ENCODE peak calls at places on chromosomes 16 and 17, in five cellular contexts. K, V, A, U and Z are unnamed samples.

GRCh38 chr16:50802000-50802399 is 60.1 kb downstream of the CYLD start:
- DNase-seq in V (peak), U (no peak), A (no peak), K (no peak), Z (no peak)

GRCh38 chr16:68901910-68902309 is 58.6 kb downstream of the TANGO6 start:
- DNase-seq in U (no peak), K (no peak), V (peak), A (no peak), Z (no peak)

GRCh38 chr17:49029841-49030240 is 32.7 kb downstream of the IGF2BP1 start:
- DNase-seq in A (no peak), V (no peak), K (no peak), U (no peak), Z (no peak)

GRCh38 chr16:88936008-88936912 is 40.7 kb downstream of the CBFA2T3 start:
- DNase-seq in V (no peak), A (no peak), U (peak), K (peak), Z (peak)

GRCh38 chr17:43401293-43401692 is 2.5 kb downstream of the ARL4D start:
- DNase-seq in V (peak), U (no peak), K (no peak), A (peak), Z (peak)

GRCh38 chr17:46851029-46851741 is at the start of gene WNT9B:
- DNase-seq in U (no peak), A (peak), K (no peak), V (no peak), Z (peak)

GRCh38 chr16:67177743-67178699 is 5.7 kb downstream of the MATCAP1 start:
- DNase-seq in K (peak), U (peak), A (peak), V (no peak), Z (peak)

GRCh38 chr17:42459256-42459982 is 741 bp downstream of the ATP6V0A1 start:
- DNase-seq in K (peak), U (peak), V (no peak), A (peak), Z (peak)

GRCh38 chr17:43601280-43602050 is 55.3 kb upstream of the ETV4 start:
- DNase-seq in K (no peak), V (no peak), A (no peak), U (no peak), Z (no peak)

GRCh38 chr17:42424991-42425610 is 2.0 kb upstream of the CAVIN1 start:
- DNase-seq in A (no peak), V (no peak), U (no peak), K (no peak), Z (no peak)

GRCh38 chr17:45648642-45649041 is 135.5 kb upstream of the CRHR1 start:
- DNase-seq in A (no peak), U (peak), V (no peak), K (no peak), Z (peak)

GRCh38 chr16:79278506-79278905 is 322.0 kb downstream of the MAF start:
- DNase-seq in V (no peak), K (no peak), A (no peak), U (peak), Z (no peak)

GRCh38 chr17:17128476-17129075 is 77.6 kb downstream of the PLD6 start:
- DNase-seq in U (no peak), K (peak), A (no peak), V (no peak), Z (no peak)

GRCh38 chr16:2968368-2968737 is 795 bp upstream of the PAQR4 start:
- DNase-seq in A (no peak), V (no peak), U (no peak), K (peak), Z (no peak)

GRCh38 chr16:54936086-54936978 is 5.7 kb downstream of the IRX5 start:
- DNase-seq in A (no peak), U (peak), K (no peak), V (no peak), Z (no peak)

GRCh38 chr16:64356267-64356666 is 765.6 kb downstream of the CDH11 start:
- DNase-seq in K (no peak), A (no peak), U (no peak), V (peak), Z (no peak)

GRCh38 chr16:75116081-75116910 is at the start of gene LDHD:
- DNase-seq in A (peak), K (peak), U (no peak), V (no peak), Z (peak)

GRCh38 chr16:2500937-2501750 is 12.6 kb upstream of the ATP6V0C start:
- DNase-seq in A (peak), K (peak), V (no peak), U (peak), Z (peak)

GRCh38 chr17:29586676-29587469 is 2.6 kb downstream of the GIT1 start:
- DNase-seq in K (peak), V (no peak), U (peak), A (no peak), Z (no peak)

GRCh38 chr16:2252806-2253148 is 1.4 kb upstream of the ECI1 start:
- DNase-seq in K (peak), A (no peak), V (no peak), U (no peak), Z (no peak)

GRCh38 chr16:48276102-48276501 is 28.8 kb upstream of the ABCC11 start:
- DNase-seq in K (no peak), V (no peak), A (no peak), U (no peak), Z (no peak)

GRCh38 chr17:33520404-33521032 is 227.4 kb upstream of the ASIC2 start:
- DNase-seq in K (peak), U (peak), A (peak), V (no peak), Z (peak)

GRCh38 chr17:76732734-76733617 is 4.2 kb downstream of the SRSF2 start:
- DNase-seq in K (no peak), U (no peak), V (no peak), A (no peak), Z (no peak)

GRCh38 chr17:76014100-76014924 is 12.8 kb downstream of the EVPL start:
- DNase-seq in K (peak), A (peak), U (peak), V (no peak), Z (peak)

GRCh38 chr17:29714146-29714545 is 91.4 kb upstream of the CORO6 start:
- DNase-seq in A (no peak), V (no peak), U (no peak), K (no peak), Z (no peak)

GRCh38 chr16:9238346-9238745 is 146.9 kb downstream of the HAPSTR1 start:
- DNase-seq in V (no peak), U (no peak), K (no peak), A (no peak), Z (no peak)

GRCh38 chr16:20899503-20900298 is 457 bp downstream of the DCUN1D3 start:
- DNase-seq in V (no peak), A (no peak), U (no peak), K (peak), Z (peak)

GRCh38 chr17:76414334-76415295 is 30.2 kb downstream of the SPHK1 start:
- DNase-seq in U (no peak), A (peak), K (no peak), V (no peak), Z (no peak)

GRCh38 chr17:42531455-42532354 is 4.3 kb upstream of the NAGLU start:
- DNase-seq in A (peak), U (peak), V (no peak), K (peak), Z (peak)

GRCh38 chr17:64253470-64253869 is 9.6 kb downstream of the TEX2 start:
- DNase-seq in A (no peak), U (no peak), K (no peak), V (no peak), Z (no peak)

GRCh38 chr16:24754543-24754942 is 25.1 kb downstream of the TNRC6A start:
- DNase-seq in K (no peak), A (no peak), U (no peak), V (no peak), Z (no peak)

GRCh38 chr16:24761526-24761925 is 32.1 kb downstream of the TNRC6A start:
- DNase-seq in V (no peak), A (no peak), K (no peak), U (no peak), Z (no peak)

GRCh38 chr16:24758986-24759385 is 29.5 kb downstream of the TNRC6A start:
- DNase-seq in K (no peak), U (no peak), V (no peak), A (no peak), Z (no peak)

GRCh38 chr16:24755201-24755874 is 25.9 kb downstream of the TNRC6A start:
- DNase-seq in V (no peak), A (no peak), K (no peak), U (no peak), Z (no peak)

DNA sequence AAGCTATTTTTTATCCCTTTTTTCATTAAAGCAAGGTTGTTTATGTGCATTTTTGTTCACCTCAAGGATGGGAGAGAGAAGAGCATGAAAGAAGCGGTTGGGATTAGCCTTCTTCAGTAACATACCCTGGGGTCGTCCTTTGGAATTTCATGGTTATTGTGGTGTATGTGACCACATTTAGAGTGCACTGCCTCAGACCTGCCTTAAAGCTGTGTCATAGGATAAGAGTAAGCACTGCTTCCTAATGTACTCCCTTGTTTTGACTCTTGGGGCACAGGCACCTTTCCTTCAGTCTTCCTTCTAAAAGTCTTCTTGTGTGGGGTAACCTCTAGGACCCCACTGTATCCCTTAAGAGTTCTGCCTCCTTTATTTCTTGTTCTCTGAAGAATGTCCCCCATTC is 28.9 kb downstream of the TNRC6A start:
- DNase-seq in U (no peak), A (no peak), V (no peak), K (no peak), Z (no peak)
- TF ChIP-seq CTCF in U (no peak), A (no peak), V (no peak), K (no peak), Z (no peak)

GRCh38 chr17:50472286-50472685 is 3.6 kb upstream of the CHAD start:
- DNase-seq in U (no peak), V (no peak), A (no peak), K (peak), Z (no peak)

GRCh38 chr17:50476545-50477315 is 1.9 kb upstream of the RSAD1 start:
- DNase-seq in V (no peak), U (no peak), A (no peak), K (peak), Z (no peak)

GRCh38 chr17:50473901-50474300 is 4.8 kb upstream of the RSAD1 start:
- DNase-seq in U (no peak), V (no peak), A (no peak), K (peak), Z (no peak)

GRCh38 chr17:50475362-50475761 is 3.3 kb upstream of the RSAD1 start:
- DNase-seq in K (peak), U (no peak), V (no peak), A (no peak), Z (no peak)

GRCh38 chr17:50474523-50474922 is 4.1 kb upstream of the RSAD1 start:
- DNase-seq in U (no peak), K (peak), A (no peak), V (no peak), Z (no peak)
- TF ChIP-seq CTCF in U (no peak), K (no peak), A (no peak), V (no peak), Z (no peak)

GRCh38 chr16:24537474-24538337 is 1.7 kb upstream of the RBBP6 start:
- DNase-seq in U (peak), A (no peak), K (no peak), V (no peak), Z (no peak)

GRCh38 chr16:24539295-24539849 is at the start of gene RBBP6:
- DNase-seq in K (peak), V (peak), U (peak), A (peak), Z (peak)

GRCh38 chr16:24540575-24541240 is 1.3 kb downstream of the RBBP6 start:
- DNase-seq in U (peak), A (no peak), K (no peak), V (no peak), Z (peak)

GRCh38 chr16:24539850-24540484 is 601 bp downstream of the RBBP6 start:
- DNase-seq in V (no peak), K (peak), A (peak), U (peak), Z (peak)

GRCh38 chr16:24538756-24539294 is 541 bp upstream of the RBBP6 start:
- DNase-seq in U (no peak), V (no peak), A (peak), K (no peak), Z (no peak)
- TF ChIP-seq CTCF in U (no peak), V (no peak), A (no peak), K (no peak), Z (no peak)

GRCh38 chr17:57405486-57406072 is 149.3 kb downstream of the MSI2 start:
- DNase-seq in K (no peak), A (no peak), U (no peak), V (no peak), Z (no peak)

GRCh38 chr17:57403241-57403640 is 146.9 kb downstream of the MSI2 start:
- DNase-seq in A (no peak), U (no peak), V (no peak), K (no peak), Z (no peak)

GRCh38 chr17:57402691-57403090 is 146.4 kb downstream of the MSI2 start:
- DNase-seq in K (no peak), U (no peak), A (no peak), V (no peak), Z (no peak)

GRCh38 chr17:57404807-57405485 is 148.6 kb downstream of the MSI2 start:
- DNase-seq in U (no peak), A (no peak), K (no peak), V (no peak), Z (no peak)

GRCh38 chr17:57404073-57404472 is 147.8 kb downstream of the MSI2 start:
- DNase-seq in K (no peak), V (no peak), U (peak), A (no peak), Z (no peak)
- TF ChIP-seq CTCF in K (no peak), V (no peak), U (no peak), A (no peak), Z (no peak)

GRCh38 chr17:28216032-28216431 is 103.0 kb upstream of the TMEM97 start:
- DNase-seq in K (no peak), U (no peak), V (no peak), A (no peak), Z (no peak)

GRCh38 chr17:28219771-28220170 is 99.2 kb upstream of the TMEM97 start:
- DNase-seq in A (no peak), K (no peak), V (no peak), U (no peak), Z (no peak)

GRCh38 chr17:28221751-28222414 is 97.1 kb upstream of the TMEM97 start:
- DNase-seq in A (no peak), V (no peak), U (no peak), K (no peak), Z (no peak)

GRCh38 chr17:28211811-28212210 is 107.2 kb upstream of the TMEM97 start:
- DNase-seq in K (no peak), A (no peak), U (no peak), V (no peak), Z (no peak)

GRCh38 chr17:28216528-28216927 is 102.5 kb upstream of the TMEM97 start:
- DNase-seq in A (no peak), U (peak), K (no peak), V (no peak), Z (no peak)
- TF ChIP-seq CTCF in A (no peak), U (no peak), K (no peak), V (no peak), Z (no peak)

GRCh38 chr17:80845863-80846671 is 145.6 kb upstream of the CHMP6 start:
- DNase-seq in U (no peak), V (no peak), K (peak), A (no peak), Z (no peak)
- TF ChIP-seq CTCF in U (no peak), V (no peak), K (no peak), A (no peak), Z (no peak)

DNA sequence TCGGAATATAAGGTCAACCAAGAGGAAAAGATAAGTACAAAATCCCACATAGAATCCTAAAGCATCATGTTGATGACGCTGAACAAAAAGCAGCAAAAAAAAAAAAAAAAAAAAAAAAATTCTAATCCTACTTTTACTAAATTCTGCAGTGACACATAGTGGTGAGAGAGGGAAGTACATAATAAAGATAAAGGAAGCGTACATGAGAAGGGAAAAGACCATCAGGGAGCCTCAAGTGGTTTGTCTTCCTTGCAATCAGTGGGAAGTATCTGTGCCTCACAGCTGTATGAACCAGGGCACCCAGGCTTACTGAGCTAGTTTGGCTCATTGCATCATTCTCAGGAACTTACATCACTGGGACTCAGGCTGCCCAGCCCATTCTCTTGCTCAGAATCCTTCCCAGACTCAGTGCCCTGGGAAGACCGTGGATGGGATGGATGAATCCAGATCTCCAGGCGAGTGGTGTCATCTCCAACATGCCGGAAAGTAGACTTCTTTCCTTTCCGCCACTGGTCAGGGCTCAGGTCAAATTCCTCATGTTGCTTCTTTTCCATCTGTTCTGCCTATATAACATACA is 21.2 kb downstream of the SMG6 start:
- DNase-seq in K (no peak), U (no peak), V (peak), A (no peak), Z (no peak)
- TF ChIP-seq CTCF in K (peak), U (peak), V (peak), A (peak), Z (peak)

DNA sequence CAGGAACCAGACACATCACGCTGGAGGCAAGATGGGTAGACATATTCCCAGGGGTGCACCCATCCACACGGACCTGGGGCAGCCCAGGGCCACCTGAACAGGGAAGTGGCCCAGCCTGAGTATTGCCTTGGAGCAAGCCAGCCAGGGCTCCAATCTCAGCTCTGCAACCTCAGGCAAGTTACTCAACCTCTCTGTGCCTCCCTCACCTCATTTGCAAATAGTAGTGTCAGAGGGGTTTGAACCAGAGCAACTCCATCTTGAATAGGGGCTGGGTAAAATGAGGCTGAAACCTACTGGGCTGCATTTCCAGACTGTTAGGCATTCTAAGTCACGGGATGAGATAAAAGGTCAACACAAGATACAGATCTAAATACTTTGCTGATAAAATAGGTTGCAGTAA is 35.1 kb upstream of the SNN start:
- DNase-seq in A (no peak), K (no peak), V (no peak), U (no peak), Z (no peak)
- TF ChIP-seq CTCF in A (no peak), K (no peak), V (no peak), U (no peak), Z (no peak)